ENCODE peak calls at places on chromosomes 5 and 9, in nine cellular contexts. One of them, this sample, is unnamed.

GRCh38 chr5:59587489-59588337 is 305.8 kb downstream of the PDE4D start:
- DNase-seq in mesothelial cell of epicardium: peak
- DNase-seq in left lung: peak
- DNase-seq in heart right ventricle: peak
- DNase-seq in neural crest cell: peak
- DNase-seq in CD14-positive monocyte: no peak
- DNase-seq in HFFc6: peak
- DNase-seq in Calu3: peak
- DNase-seq in natural killer cell: no peak
- DNase-seq in this sample: peak

GRCh38 chr9:15755660-15756059 is 202.8 kb downstream of the CCDC171 start:
- DNase-seq in HFFc6: no peak
- DNase-seq in left lung: no peak
- DNase-seq in neural crest cell: no peak
- DNase-seq in mesothelial cell of epicardium: no peak
- DNase-seq in natural killer cell: no peak
- DNase-seq in heart right ventricle: no peak
- DNase-seq in CD14-positive monocyte: no peak
- DNase-seq in Calu3: no peak
- DNase-seq in this sample: no peak

GRCh38 chr9:35226685-35227084 is 64.9 kb downstream of the UNC13B start:
- DNase-seq in heart right ventricle: no peak
- DNase-seq in neural crest cell: no peak
- DNase-seq in CD14-positive monocyte: no peak
- DNase-seq in HFFc6: no peak
- DNase-seq in mesothelial cell of epicardium: no peak
- DNase-seq in left lung: no peak
- DNase-seq in Calu3: no peak
- DNase-seq in natural killer cell: no peak
- DNase-seq in this sample: no peak

GRCh38 chr9:128190013-128190412 is 1.4 kb downstream of the CIZ1 start:
- DNase-seq in natural killer cell: no peak
- DNase-seq in heart right ventricle: no peak
- DNase-seq in mesothelial cell of epicardium: no peak
- DNase-seq in Calu3: no peak
- DNase-seq in left lung: no peak
- DNase-seq in HFFc6: no peak
- DNase-seq in neural crest cell: no peak
- DNase-seq in CD14-positive monocyte: no peak
- DNase-seq in this sample: no peak

GRCh38 chr5:82597437-82597836 is 319.3 kb upstream of the RPS23 start:
- DNase-seq in natural killer cell: no peak
- DNase-seq in CD14-positive monocyte: no peak
- DNase-seq in mesothelial cell of epicardium: no peak
- DNase-seq in Calu3: no peak
- DNase-seq in HFFc6: no peak
- DNase-seq in heart right ventricle: no peak
- DNase-seq in left lung: no peak
- DNase-seq in neural crest cell: no peak
- DNase-seq in this sample: no peak

GRCh38 chr9:135073081-135073740 is 14.3 kb upstream of the OLFM1 start:
- DNase-seq in Calu3: no peak
- DNase-seq in heart right ventricle: no peak
- DNase-seq in neural crest cell: no peak
- DNase-seq in natural killer cell: no peak
- DNase-seq in HFFc6: no peak
- DNase-seq in left lung: peak
- DNase-seq in CD14-positive monocyte: no peak
- DNase-seq in mesothelial cell of epicardium: peak
- DNase-seq in this sample: no peak

GRCh38 chr9:88358743-88359142 is 29.5 kb upstream of the SPIN1 start:
- DNase-seq in natural killer cell: no peak
- DNase-seq in neural crest cell: no peak
- DNase-seq in Calu3: no peak
- DNase-seq in HFFc6: no peak
- DNase-seq in mesothelial cell of epicardium: no peak
- DNase-seq in CD14-positive monocyte: no peak
- DNase-seq in heart right ventricle: no peak
- DNase-seq in left lung: no peak
- DNase-seq in this sample: no peak

GRCh38 chr9:131707677-131708612 is 31.9 kb downstream of the RAPGEF1 start:
- DNase-seq in mesothelial cell of epicardium: no peak
- DNase-seq in left lung: peak
- DNase-seq in heart right ventricle: peak
- DNase-seq in neural crest cell: no peak
- DNase-seq in natural killer cell: peak
- DNase-seq in CD14-positive monocyte: peak
- DNase-seq in Calu3: no peak
- DNase-seq in HFFc6: peak
- DNase-seq in this sample: peak

GRCh38 chr9:130111805-130112204 is 58.1 kb downstream of the GPR107 start:
- DNase-seq in Calu3: no peak
- DNase-seq in HFFc6: no peak
- DNase-seq in heart right ventricle: no peak
- DNase-seq in left lung: no peak
- DNase-seq in natural killer cell: no peak
- DNase-seq in neural crest cell: no peak
- DNase-seq in mesothelial cell of epicardium: no peak
- DNase-seq in CD14-positive monocyte: no peak
- DNase-seq in this sample: peak

GRCh38 chr5:168324864-168325615 is 33.6 kb downstream of the WWC1 start:
- DNase-seq in HFFc6: no peak
- DNase-seq in Calu3: peak
- DNase-seq in heart right ventricle: no peak
- DNase-seq in neural crest cell: no peak
- DNase-seq in left lung: no peak
- DNase-seq in CD14-positive monocyte: no peak
- DNase-seq in mesothelial cell of epicardium: no peak
- DNase-seq in natural killer cell: no peak
- DNase-seq in this sample: no peak

GRCh38 chr9:99465231-99465891 is 243.3 kb downstream of the SEC61B start:
- DNase-seq in neural crest cell: no peak
- DNase-seq in HFFc6: no peak
- DNase-seq in mesothelial cell of epicardium: no peak
- DNase-seq in left lung: no peak
- DNase-seq in CD14-positive monocyte: no peak
- DNase-seq in Calu3: no peak
- DNase-seq in heart right ventricle: no peak
- DNase-seq in natural killer cell: no peak
- DNase-seq in this sample: no peak

GRCh38 chr9:99463144-99463543 is 241.1 kb downstream of the SEC61B start:
- DNase-seq in CD14-positive monocyte: no peak
- DNase-seq in mesothelial cell of epicardium: no peak
- DNase-seq in natural killer cell: no peak
- DNase-seq in Calu3: no peak
- DNase-seq in heart right ventricle: no peak
- DNase-seq in neural crest cell: no peak
- DNase-seq in left lung: no peak
- DNase-seq in HFFc6: no peak
- DNase-seq in this sample: no peak

GRCh38 chr9:99464568-99464967 is 242.5 kb downstream of the SEC61B start:
- DNase-seq in neural crest cell: no peak
- DNase-seq in Calu3: no peak
- DNase-seq in CD14-positive monocyte: no peak
- DNase-seq in natural killer cell: no peak
- DNase-seq in mesothelial cell of epicardium: no peak
- DNase-seq in HFFc6: no peak
- DNase-seq in left lung: no peak
- DNase-seq in heart right ventricle: no peak
- DNase-seq in this sample: no peak

GRCh38 chr9:99466787-99467186 is 244.7 kb downstream of the SEC61B start:
- DNase-seq in natural killer cell: no peak
- DNase-seq in heart right ventricle: no peak
- DNase-seq in mesothelial cell of epicardium: no peak
- DNase-seq in HFFc6: no peak
- DNase-seq in CD14-positive monocyte: no peak
- DNase-seq in neural crest cell: no peak
- DNase-seq in left lung: no peak
- DNase-seq in Calu3: no peak
- DNase-seq in this sample: no peak

GRCh38 chr9:99466104-99466503 is 244.0 kb downstream of the SEC61B start:
- DNase-seq in natural killer cell: no peak
- DNase-seq in left lung: no peak
- DNase-seq in HFFc6: no peak
- DNase-seq in mesothelial cell of epicardium: no peak
- DNase-seq in Calu3: no peak
- DNase-seq in CD14-positive monocyte: no peak
- DNase-seq in heart right ventricle: no peak
- DNase-seq in neural crest cell: no peak
- DNase-seq in this sample: no peak
- TF ChIP-seq CTCF in natural killer cell: no peak
- TF ChIP-seq CTCF in left lung: no peak
- TF ChIP-seq CTCF in HFFc6: no peak
- TF ChIP-seq CTCF in mesothelial cell of epicardium: no peak
- TF ChIP-seq CTCF in Calu3: no peak
- TF ChIP-seq CTCF in CD14-positive monocyte: no peak
- TF ChIP-seq CTCF in heart right ventricle: no peak
- TF ChIP-seq CTCF in neural crest cell: no peak
- TF ChIP-seq CTCF in this sample: no peak

GRCh38 chr9:133484671-133485437 is 6.0 kb upstream of the SLC2A6 start:
- DNase-seq in neural crest cell: no peak
- DNase-seq in left lung: no peak
- DNase-seq in CD14-positive monocyte: peak
- DNase-seq in natural killer cell: no peak
- DNase-seq in Calu3: peak
- DNase-seq in mesothelial cell of epicardium: no peak
- DNase-seq in HFFc6: no peak
- DNase-seq in heart right ventricle: no peak
- DNase-seq in this sample: peak
- TF ChIP-seq CTCF in neural crest cell: no peak
- TF ChIP-seq CTCF in left lung: no peak
- TF ChIP-seq CTCF in CD14-positive monocyte: no peak
- TF ChIP-seq CTCF in natural killer cell: no peak
- TF ChIP-seq CTCF in Calu3: no peak
- TF ChIP-seq CTCF in mesothelial cell of epicardium: no peak
- TF ChIP-seq CTCF in HFFc6: no peak
- TF ChIP-seq CTCF in heart right ventricle: no peak
- TF ChIP-seq CTCF in this sample: no peak

GRCh38 chr9:37295796-37296195 is 126.7 kb upstream of the GRHPR start:
- DNase-seq in left lung: no peak
- DNase-seq in natural killer cell: no peak
- DNase-seq in mesothelial cell of epicardium: no peak
- DNase-seq in heart right ventricle: no peak
- DNase-seq in neural crest cell: no peak
- DNase-seq in Calu3: no peak
- DNase-seq in HFFc6: no peak
- DNase-seq in CD14-positive monocyte: no peak
- DNase-seq in this sample: no peak

GRCh38 chr9:37297592-37297991 is 124.9 kb upstream of the GRHPR start:
- DNase-seq in HFFc6: no peak
- DNase-seq in CD14-positive monocyte: no peak
- DNase-seq in left lung: no peak
- DNase-seq in Calu3: no peak
- DNase-seq in mesothelial cell of epicardium: no peak
- DNase-seq in natural killer cell: no peak
- DNase-seq in neural crest cell: no peak
- DNase-seq in heart right ventricle: no peak
- DNase-seq in this sample: no peak

GRCh38 chr9:37302277-37302676 is 120.2 kb upstream of the GRHPR start:
- DNase-seq in natural killer cell: no peak
- DNase-seq in HFFc6: no peak
- DNase-seq in left lung: no peak
- DNase-seq in heart right ventricle: no peak
- DNase-seq in mesothelial cell of epicardium: no peak
- DNase-seq in CD14-positive monocyte: no peak
- DNase-seq in Calu3: no peak
- DNase-seq in neural crest cell: no peak
- DNase-seq in this sample: no peak

GRCh38 chr9:37300620-37301368 is 121.7 kb upstream of the GRHPR start:
- DNase-seq in Calu3: no peak
- DNase-seq in HFFc6: no peak
- DNase-seq in heart right ventricle: no peak
- DNase-seq in CD14-positive monocyte: no peak
- DNase-seq in neural crest cell: no peak
- DNase-seq in mesothelial cell of epicardium: no peak
- DNase-seq in left lung: no peak
- DNase-seq in natural killer cell: no peak
- DNase-seq in this sample: no peak

DNA sequence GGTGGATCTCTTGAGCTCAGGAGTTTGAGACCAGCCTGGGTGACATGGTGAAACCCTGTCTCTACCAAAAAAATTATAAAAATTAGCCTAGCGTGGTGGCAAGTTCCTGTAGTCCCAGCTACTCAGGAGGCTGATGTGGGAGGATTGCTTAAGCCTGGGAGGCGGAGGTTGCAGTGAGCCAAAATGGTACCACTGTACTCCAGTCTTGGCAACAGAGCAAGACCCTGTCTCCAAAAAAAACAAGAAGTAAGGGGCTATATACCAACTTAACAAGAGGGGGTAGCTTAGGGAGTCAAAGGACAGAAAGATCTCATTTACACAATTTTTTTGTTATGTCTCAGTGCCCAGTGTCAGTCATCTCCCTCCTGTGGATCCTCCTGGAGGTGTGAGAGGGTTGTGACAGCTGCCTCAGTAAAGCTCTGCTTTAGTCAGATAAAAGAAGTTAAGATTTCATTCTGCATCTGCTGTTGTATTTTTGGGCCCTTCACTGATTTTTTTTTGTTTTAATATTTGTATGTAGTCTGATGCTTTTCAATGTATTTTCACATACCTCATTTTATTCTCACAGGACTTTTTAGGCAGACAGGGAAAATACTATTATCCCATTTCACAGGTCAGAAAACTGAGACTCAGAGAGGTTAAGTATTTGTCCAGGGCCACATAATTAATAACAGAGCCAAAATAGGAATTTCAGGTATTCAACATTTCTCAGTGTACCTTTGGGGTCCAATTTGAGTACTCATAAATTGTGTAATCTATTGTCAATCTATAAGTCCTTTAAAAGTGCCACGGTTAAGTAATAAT is 120.9 kb upstream of the GRHPR start:
- DNase-seq in mesothelial cell of epicardium: no peak
- DNase-seq in heart right ventricle: no peak
- DNase-seq in Calu3: no peak
- DNase-seq in natural killer cell: no peak
- DNase-seq in neural crest cell: no peak
- DNase-seq in CD14-positive monocyte: no peak
- DNase-seq in left lung: no peak
- DNase-seq in HFFc6: no peak
- DNase-seq in this sample: no peak
- TF ChIP-seq CTCF in mesothelial cell of epicardium: no peak
- TF ChIP-seq CTCF in heart right ventricle: no peak
- TF ChIP-seq CTCF in Calu3: no peak
- TF ChIP-seq CTCF in natural killer cell: no peak
- TF ChIP-seq CTCF in neural crest cell: no peak
- TF ChIP-seq CTCF in CD14-positive monocyte: no peak
- TF ChIP-seq CTCF in left lung: no peak
- TF ChIP-seq CTCF in HFFc6: no peak
- TF ChIP-seq CTCF in this sample: no peak

DNA sequence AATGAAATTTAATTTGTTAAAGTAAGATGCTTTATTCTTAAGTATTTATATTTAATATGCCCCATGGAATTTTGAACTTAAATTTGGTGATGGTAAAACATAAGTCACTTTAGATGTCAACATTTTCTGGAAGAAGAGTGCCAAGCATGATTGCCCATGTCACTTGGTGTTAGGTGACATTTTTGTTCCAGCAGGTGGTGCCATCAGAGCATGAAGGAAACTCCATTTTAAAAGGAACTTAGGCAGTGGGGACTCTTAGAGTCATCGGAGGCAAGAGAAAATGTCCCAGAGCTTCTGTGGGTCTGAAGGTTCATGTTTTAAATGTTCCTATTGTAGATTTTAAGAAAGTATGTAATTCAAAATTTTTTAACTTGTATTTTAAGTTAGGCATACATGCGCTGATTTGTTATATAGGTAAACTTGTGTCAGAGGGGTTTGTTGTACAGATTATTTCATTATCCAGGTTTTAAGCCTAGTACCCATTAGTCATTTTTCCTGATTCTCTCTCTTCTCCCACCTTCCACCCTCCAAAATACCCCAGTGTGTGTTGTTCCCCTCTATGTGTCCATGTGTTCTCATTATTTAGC is 789.3 kb downstream of the SEMA5A start:
- DNase-seq in mesothelial cell of epicardium: no peak
- DNase-seq in CD14-positive monocyte: no peak
- DNase-seq in left lung: no peak
- DNase-seq in heart right ventricle: no peak
- DNase-seq in neural crest cell: peak
- DNase-seq in Calu3: peak
- DNase-seq in HFFc6: peak
- DNase-seq in natural killer cell: no peak
- DNase-seq in this sample: no peak
- TF ChIP-seq CTCF in mesothelial cell of epicardium: peak
- TF ChIP-seq CTCF in CD14-positive monocyte: no peak
- TF ChIP-seq CTCF in left lung: peak
- TF ChIP-seq CTCF in heart right ventricle: peak
- TF ChIP-seq CTCF in neural crest cell: peak
- TF ChIP-seq CTCF in Calu3: no peak
- TF ChIP-seq CTCF in HFFc6: peak
- TF ChIP-seq CTCF in natural killer cell: no peak
- TF ChIP-seq CTCF in this sample: peak